ENCODE peak calls at places on chromosomes 3 and 15, in seven cellular contexts. E is ovary, H is tibial nerve, X is mesendoderm, W is kidney tubule cell, S is AG08396, D is lower leg skin. B is an unnamed sample.
A peak's percentile ranks its signal among the peaks of the same experiment; 100 is the strongest.

GRCh38 chr15:25060996-25061620 is 106.3 kb downstream of the SNRPN start:
- DNase-seq in E (peak; percentile 17), H (no peak), X (no peak), W (no peak), S (no peak), D (no peak), B (peak; percentile 3)

GRCh38 chr3:44078863-44079262 is 162.8 kb upstream of the TOPAZ1 start:
- DNase-seq in E (no peak), H (no peak), X (no peak), W (no peak), S (no peak), D (no peak), B (no peak)

GRCh38 chr3:63807901-63808589 is 11.1 kb upstream of the C3orf49 start:
- DNase-seq in E (no peak), H (no peak), X (no peak), W (no peak), S (no peak), D (no peak), B (no peak)

GRCh38 chr3:87167634-87168456 is 59.3 kb upstream of the CHMP2B start:
- DNase-seq in E (no peak), H (no peak), X (peak; percentile 49), W (peak; percentile 53), S (peak; percentile 18), D (peak; percentile 25), B (peak; percentile 56)

GRCh38 chr3:37729119-37729518 is 132.6 kb upstream of the CTDSPL start:
- DNase-seq in E (no peak), H (no peak), X (no peak), W (peak; percentile 13), S (no peak), D (no peak), B (no peak)

GRCh38 chr15:45187894-45188830 is at the start of gene SHF:
- DNase-seq in E (peak; percentile 85), H (no peak), X (peak; percentile 66), W (no peak), S (no peak), D (no peak), B (peak; percentile 64)

GRCh38 chr3:124217542-124217941 is 225.6 kb upstream of the ROPN1 start:
- DNase-seq in E (peak; percentile 40), H (no peak), X (peak; percentile 84), W (peak; percentile 63), S (peak; percentile 61), D (no peak), B (peak; percentile 52)

GRCh38 chr3:58999134-58999778 is 50.6 kb downstream of the CFAP20DC start:
- DNase-seq in E (no peak), H (no peak), X (peak; percentile 8), W (peak; percentile 30), S (no peak), D (no peak), B (no peak)

GRCh38 chr15:25695875-25696760 is 167.0 kb downstream of the ATP10A start:
- DNase-seq in E (no peak), H (no peak), X (no peak), W (no peak), S (no peak), D (no peak), B (no peak)

GRCh38 chr3:140552898-140553297 is 125.0 kb upstream of the TRIM42 start:
- DNase-seq in E (no peak), H (no peak), X (peak; percentile 4), W (peak; percentile 66), S (no peak), D (no peak), B (no peak)

GRCh38 chr3:128804017-128804816 is 75.2 kb upstream of the ACAD9 start:
- DNase-seq in E (no peak), H (no peak), X (peak; percentile 39), W (peak; percentile 49), S (no peak), D (no peak), B (no peak)

GRCh38 chr3:64691051-64691450 is 3.3 kb upstream of the ADAMTS9 start:
- DNase-seq in E (no peak), H (no peak), X (peak; percentile 62), W (peak; percentile 96), S (no peak), D (no peak), B (peak; percentile 11)

GRCh38 chr15:86555939-86556725 is 476.5 kb downstream of the AGBL1 start:
- DNase-seq in E (no peak), H (no peak), X (peak; percentile 35), W (no peak), S (no peak), D (no peak), B (no peak)

GRCh38 chr3:87626471-87626995 is 350.1 kb upstream of the POU1F1 start:
- DNase-seq in E (no peak), H (no peak), X (no peak), W (no peak), S (no peak), D (no peak), B (no peak)

GRCh38 chr15:101615986-101616848 is 36.0 kb downstream of the TM2D3 start:
- DNase-seq in E (peak; percentile 88), H (no peak), X (peak; percentile 90), W (peak; percentile 78), S (peak; percentile 74), D (peak; percentile 39), B (peak; percentile 76)

GRCh38 chr3:21562225-21562624 is 188.8 kb downstream of the ZNF385D start:
- DNase-seq in E (no peak), H (no peak), X (no peak), W (peak; percentile 44), S (no peak), D (no peak), B (no peak)

GRCh38 chr3:124851905-124852304 is 35.3 kb downstream of the ITGB5 start:
- DNase-seq in E (no peak), H (no peak), X (no peak), W (no peak), S (no peak), D (no peak), B (no peak)

GRCh38 chr3:111605493-111605892 is 10.3 kb upstream of the ZBED2 start:
- DNase-seq in E (no peak), H (no peak), X (no peak), W (no peak), S (no peak), D (no peak), B (no peak)